ENCODE peak calls at places on chromosomes 2 and 18, in eight cellular contexts. B is PC-9, Q is BE2C, O is NB4, X is fibroblast of lung, D is tibial nerve, H is AG04449, F is lower lobe of right lung. C is an unnamed sample.

GRCh38 chr2:189364607-189365006 is 76.7 kb upstream of the WDR75 start:
- DNase-seq in B (no peak), Q (no peak), O (no peak), X (no peak), D (no peak), H (no peak), F (no peak), C (no peak)

GRCh38 chr2:128390256-128390990 is 71.8 kb upstream of the HS6ST1 start:
- DNase-seq in B (no peak), Q (no peak), O (no peak), X (no peak), D (no peak), H (no peak), F (peak; percentile 35), C (no peak)

GRCh38 chr2:12577086-12577485 is 139.7 kb upstream of the TRIB2 start:
- DNase-seq in B (no peak), Q (peak; percentile 54), O (no peak), X (no peak), D (no peak), H (no peak), F (no peak), C (no peak)

GRCh38 chr2:3078684-3079083 is 298.9 kb downstream of the EIPR1 start:
- DNase-seq in B (no peak), Q (no peak), O (no peak), X (no peak), D (no peak), H (no peak), F (no peak), C (no peak)

GRCh38 chr2:124683536-124684407 is 658.7 kb downstream of the CNTNAP5 start:
- DNase-seq in B (no peak), Q (no peak), O (no peak), X (peak; percentile 22), D (no peak), H (no peak), F (no peak), C (peak; percentile 59)

GRCh38 chr2:7430869-7431641 is 513.8 kb downstream of the RNF144A start:
- DNase-seq in B (no peak), Q (no peak), O (peak; percentile 85), X (no peak), D (peak; percentile 21), H (no peak), F (peak; percentile 87), C (no peak)

GRCh38 chr18:8720141-8720540 is 14.8 kb downstream of the MTCL1 start:
- DNase-seq in B (no peak), Q (no peak), O (no peak), X (no peak), D (no peak), H (no peak), F (no peak), C (no peak)

GRCh38 chr2:67846341-67847070 is 216.3 kb downstream of the C1D start:
- DNase-seq in B (peak; percentile 82), Q (peak; percentile 63), O (peak; percentile 70), X (peak; percentile 98), D (peak; percentile 96), H (peak; percentile 84), F (peak; percentile 83), C (peak; percentile 79)

GRCh38 chr2:206556357-206556949 is 85.8 kb upstream of the FAM237A start:
- DNase-seq in B (no peak), Q (no peak), O (peak; percentile 64), X (peak; percentile 73), D (no peak), H (no peak), F (no peak), C (no peak)

GRCh38 chr2:84771251-84771650 is 109.6 kb downstream of the TRABD2A start:
- DNase-seq in B (no peak), Q (no peak), O (no peak), X (no peak), D (no peak), H (no peak), F (no peak), C (no peak)

GRCh38 chr2:174605687-174606086 is 8.1 kb upstream of the WIPF1 start:
- DNase-seq in B (no peak), Q (no peak), O (peak; percentile 46), X (peak; percentile 64), D (no peak), H (no peak), F (no peak), C (no peak)

GRCh38 chr18:48678237-48679115 is 139.6 kb downstream of the CTIF start:
- DNase-seq in B (no peak), Q (no peak), O (no peak), X (no peak), D (no peak), H (no peak), F (no peak), C (no peak)

GRCh38 chr2:181766129-181766528 is 85.8 kb upstream of the NEUROD1 start:
- DNase-seq in B (no peak), Q (no peak), O (no peak), X (no peak), D (no peak), H (no peak), F (no peak), C (no peak)

GRCh38 chr2:123061534-123061933 is 963.6 kb upstream of the CNTNAP5 start:
- DNase-seq in B (no peak), Q (no peak), O (no peak), X (no peak), D (no peak), H (no peak), F (no peak), C (no peak)

GRCh38 chr2:75199428-75200011 is at the start of gene TACR1:
- DNase-seq in B (peak; percentile 54), Q (peak; percentile 40), O (peak; percentile 9), X (peak; percentile 76), D (peak; percentile 50), H (no peak), F (peak; percentile 73), C (peak; percentile 31)

DNA sequence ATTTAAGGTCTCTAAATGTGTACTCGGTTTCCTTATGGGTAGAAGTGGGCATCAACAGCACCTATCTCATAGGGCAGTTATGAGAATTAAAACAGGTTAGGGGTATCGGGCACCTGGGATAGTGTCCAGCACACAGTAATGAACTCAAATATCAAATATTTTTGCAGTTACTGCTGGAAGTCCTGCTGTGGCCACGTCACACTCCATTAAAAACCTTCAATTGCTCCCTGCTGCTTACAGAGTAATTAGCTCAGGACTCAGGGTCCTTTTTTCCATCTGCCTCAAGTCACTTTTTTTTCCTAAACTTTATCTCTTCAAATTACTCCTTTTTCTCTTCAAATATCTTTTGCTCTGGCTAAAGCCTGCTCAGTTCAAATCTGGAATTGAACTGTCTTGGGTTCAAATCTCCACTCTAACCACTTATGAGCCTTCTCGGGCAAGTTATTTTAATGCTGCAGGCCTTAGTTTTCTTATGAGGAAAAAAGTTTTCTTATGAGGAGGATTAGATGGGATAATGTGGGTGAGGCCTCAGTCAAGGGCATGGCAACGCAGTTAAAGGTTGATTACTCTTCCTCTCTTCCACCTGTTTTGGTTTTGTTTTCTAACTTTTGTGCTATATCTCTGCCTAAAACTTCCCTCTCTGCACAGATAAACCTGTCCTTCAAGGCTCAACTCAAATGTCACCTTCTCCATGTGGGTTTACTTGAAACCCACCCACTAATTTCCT is 36.6 kb downstream of the SPRED2 start:
- DNase-seq in B (no peak), Q (no peak), O (no peak), X (no peak), D (no peak), H (no peak), F (no peak), C (no peak)
- H3K4me3 ChIP-seq in B (peak overlapping the region; percentile 7), Q (no peak overlapping the region), O (no peak overlapping the region), X (no peak overlapping the region), D (no peak overlapping the region), H (no peak overlapping the region), F (no peak overlapping the region), C (no peak overlapping the region)

GRCh38 chr2:65022189-65022588 is 33.0 kb downstream of the SLC1A4 start:
- DNase-seq in B (no peak), Q (no peak), O (no peak), X (no peak), D (no peak), H (no peak), F (no peak), C (no peak)
- TF ChIP-seq CTCF in B (no peak), Q (no peak), O (no peak), X (no peak), D (no peak), H (no peak), F (no peak), C (no peak)

DNA sequence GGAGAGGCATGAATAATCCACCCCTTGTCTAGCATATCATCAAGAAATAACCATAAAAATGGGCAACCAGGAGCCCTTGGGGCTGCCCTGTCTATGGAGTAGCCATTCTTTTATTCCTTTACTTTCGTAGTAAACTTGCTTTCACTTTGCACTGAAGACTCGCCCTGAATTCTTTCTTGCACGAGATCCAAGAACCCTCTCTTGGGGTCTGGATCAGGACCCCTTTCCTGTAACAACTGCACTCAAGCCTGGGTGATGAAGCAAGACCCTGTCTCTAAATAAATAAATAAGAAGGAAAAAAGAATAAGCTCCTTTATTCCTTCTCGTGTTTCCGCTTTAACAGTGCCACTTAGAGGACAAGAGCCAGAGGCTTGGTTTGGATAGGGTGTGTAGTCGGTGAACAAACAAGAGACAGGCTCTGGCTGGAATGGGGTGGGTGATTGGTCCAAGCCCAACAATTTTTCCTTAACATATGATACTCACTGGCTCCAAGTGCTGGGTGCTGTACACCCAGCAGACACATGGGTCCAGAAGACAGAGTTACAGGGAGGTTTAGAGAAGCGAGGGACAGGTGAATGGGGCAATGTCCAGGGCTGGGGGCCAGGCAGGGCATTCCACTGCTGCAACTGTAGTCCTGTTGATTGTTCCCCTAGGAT is 77.6 kb downstream of the NCAPH start:
- DNase-seq in B (peak; percentile 30), Q (no peak), O (no peak), X (peak; percentile 5), D (no peak), H (no peak), F (no peak), C (no peak)
- H3K4me3 ChIP-seq in B (no peak overlapping the region), Q (peak overlapping the region; percentile 56), O (no peak overlapping the region), X (peak overlapping the region; percentile 55), D (peak overlapping the region; percentile 44), H (no peak overlapping the region), F (peak overlapping the region; percentile 48), C (peak overlapping the region; percentile 37)

GRCh38 chr18:11004294-11004693 is 145.1 kb downstream of the PIEZO2 start:
- DNase-seq in B (no peak), Q (no peak), O (no peak), X (peak; percentile 48), D (no peak), H (no peak), F (no peak), C (no peak)

GRCh38 chr18:11004951-11005350 is 144.4 kb downstream of the PIEZO2 start:
- DNase-seq in B (no peak), Q (no peak), O (no peak), X (peak; percentile 6), D (peak; percentile 26), H (no peak), F (no peak), C (no peak)

GRCh38 chr18:11005528-11005927 is 143.8 kb downstream of the PIEZO2 start:
- DNase-seq in B (no peak), Q (no peak), O (no peak), X (peak; percentile 98), D (peak; percentile 39), H (no peak), F (no peak), C (no peak)

GRCh38 chr18:11002277-11002676 is 147.1 kb downstream of the PIEZO2 start:
- DNase-seq in B (no peak), Q (no peak), O (no peak), X (no peak), D (no peak), H (no peak), F (no peak), C (no peak)

DNA sequence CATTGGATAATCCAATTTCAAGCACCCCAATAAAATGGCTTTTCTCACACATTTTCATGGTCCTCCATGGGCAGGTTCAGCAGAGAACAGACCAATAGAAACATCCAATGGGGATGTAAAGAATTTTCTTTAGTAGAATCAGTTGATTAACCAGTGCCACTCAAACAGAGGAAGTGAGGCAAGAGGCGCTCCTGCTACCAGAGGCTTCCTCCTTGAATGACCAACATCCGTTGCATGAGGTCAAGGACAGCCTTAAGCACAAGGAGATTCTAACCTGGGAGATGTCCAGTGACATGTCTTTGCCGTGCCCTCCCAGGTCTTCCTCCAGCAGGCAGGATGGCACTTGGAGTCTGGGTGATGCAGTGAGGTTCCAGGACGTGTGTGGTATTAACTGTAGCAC is 146.6 kb downstream of the PIEZO2 start:
- DNase-seq in B (no peak), Q (no peak), O (peak; percentile 25), X (no peak), D (no peak), H (no peak), F (no peak), C (no peak)
- TF ChIP-seq CTCF in B (no peak), Q (no peak), O (no peak), X (no peak), D (no peak), H (no peak), F (no peak), C (no peak)